ENCODE peak calls at places on chromosomes 11 and 22, in seven cellular contexts. J is keratinocyte, I is heart left ventricle, Q is Panc1, C is GM23248, N is brain microvascular endothelial cell, P is heart right ventricle. V is an unnamed sample. For H3K27me3, the result is how much of the 10 kb centered on the place peaks cover.

GRCh38 chr11:65116370-65117205 is 913 bp downstream of the ZNHIT2 start:
- DNase-seq in Q (no peak), N (no peak), I (no peak), P (no peak), J (no peak), C (peak), V (no peak)

GRCh38 chr22:29310863-29311339 is 4.5 kb downstream of the GAS2L1 start:
- DNase-seq in J (peak), N (peak), I (peak), C (peak), Q (no peak), P (peak), V (peak)

GRCh38 chr11:88886796-88887195 is 179.0 kb downstream of the GRM5 start:
- DNase-seq in J (no peak), P (no peak), I (no peak), Q (peak), C (peak), N (peak), V (no peak)

GRCh38 chr11:70387564-70387963 is 10.8 kb upstream of the CTTN start:
- DNase-seq in I (no peak), P (no peak), J (no peak), C (no peak), Q (no peak), N (no peak), V (no peak)

GRCh38 chr22:25119609-25120008 is 80.0 kb upstream of the CRYBB3 start:
- DNase-seq in J (no peak), N (no peak), I (no peak), P (no peak), Q (no peak), C (no peak), V (no peak)

GRCh38 chr11:121595717-121596156 is 143.0 kb upstream of the SORL1-AS1 start:
- DNase-seq in I (no peak), N (peak), Q (peak), J (peak), P (no peak), C (peak), V (peak)

GRCh38 chr11:130672911-130673310 is 224.5 kb downstream of the ADAMTS15 start:
- DNase-seq in J (no peak), Q (no peak), I (no peak), C (no peak), P (no peak), N (no peak), V (no peak)

GRCh38 chr22:17890892-17891291 is 116.6 kb upstream of the BID start:
- DNase-seq in Q (no peak), C (no peak), N (no peak), J (no peak), P (no peak), I (no peak), V (no peak)

GRCh38 chr22:23750744-23751440 is at the start of gene ZNF70:
- DNase-seq in Q (no peak), P (peak), J (peak), N (peak), I (peak), C (peak), V (no peak)

GRCh38 chr11:83734120-83734519 is 448.0 kb upstream of the CCDC90B start:
- DNase-seq in J (no peak), C (no peak), Q (no peak), I (no peak), N (no peak), P (no peak), V (no peak)

GRCh38 chr11:129950319-129951034 is 52.2 kb downstream of the PRDM10 start:
- DNase-seq in I (no peak), N (no peak), P (no peak), C (peak), Q (no peak), J (no peak), V (peak)

GRCh38 chr22:41021655-41022454 is 70.5 kb upstream of the EP300 start:
- DNase-seq in J (no peak), N (no peak), I (peak), Q (no peak), C (peak), P (peak), V (no peak)

GRCh38 chr22:26660961-26661578 is 3.7 kb downstream of the MIAT start:
- DNase-seq in I (no peak), Q (no peak), C (no peak), N (no peak), J (no peak), P (no peak), V (no peak)

GRCh38 chr11:15159085-15159484 is 44.4 kb downstream of the INSC start:
- DNase-seq in P (no peak), Q (peak), C (peak), I (no peak), N (peak), J (peak), V (no peak)

GRCh38 chr11:19559746-19560145 is 152.9 kb upstream of the NAV2 start:
- DNase-seq in Q (no peak), J (no peak), C (no peak), P (no peak), N (no peak), I (no peak), V (no peak)

GRCh38 chr11:62805991-62806441 is 776 bp upstream of the NXF1 start:
- DNase-seq in J (no peak), P (no peak), Q (no peak), N (no peak), I (no peak), C (peak), V (no peak)

GRCh38 chr11:130023204-130023603 is 20.6 kb upstream of the PRDM10 start:
- DNase-seq in P (no peak), J (no peak), N (peak), Q (peak), I (no peak), C (peak), V (peak)

GRCh38 chr22:19708323-19709011 is 5.8 kb upstream of the SEPTIN5 start:
- DNase-seq in C (no peak), I (peak), Q (no peak), J (no peak), P (no peak), N (no peak), V (no peak)

GRCh38 chr11:11177156-11177808 is 175.8 kb downstream of the CSNK2A3 start:
- DNase-seq in N (no peak), C (no peak), Q (no peak), P (no peak), J (no peak), I (no peak), V (no peak)

GRCh38 chr22:29202231-29203192 is 3.2 kb upstream of the EMID1 start:
- DNase-seq in Q (no peak), P (peak), C (no peak), I (peak), J (no peak), N (peak), V (no peak)

GRCh38 chr11:34356576-34356917 is 1.3 kb downstream of the ABTB2 start:
- DNase-seq in Q (no peak), J (no peak), P (peak), C (peak), I (no peak), N (peak), V (no peak)

GRCh38 chr22:48938741-48939140 is 888.9 kb downstream of the BRD1 start:
- DNase-seq in P (no peak), I (no peak), J (no peak), N (no peak), Q (no peak), C (no peak), V (no peak)

GRCh38 chr22:39698106-39698505 is 127.6 kb downstream of the CACNA1I start:
- DNase-seq in Q (no peak), I (peak), P (no peak), N (no peak), J (no peak), C (no peak), V (no peak)

GRCh38 chr22:39688186-39688768 is 117.7 kb downstream of the CACNA1I start:
- DNase-seq in P (no peak), J (no peak), N (no peak), I (no peak), Q (no peak), C (no peak), V (no peak)

GRCh38 chr22:39690901-39691620 is 120.5 kb downstream of the CACNA1I start:
- DNase-seq in P (no peak), Q (no peak), C (peak), N (no peak), J (no peak), I (no peak), V (no peak)

GRCh38 chr22:39689421-39689820 is 118.9 kb downstream of the CACNA1I start:
- DNase-seq in Q (no peak), P (no peak), N (no peak), I (peak), C (no peak), J (no peak), V (no peak)

DNA sequence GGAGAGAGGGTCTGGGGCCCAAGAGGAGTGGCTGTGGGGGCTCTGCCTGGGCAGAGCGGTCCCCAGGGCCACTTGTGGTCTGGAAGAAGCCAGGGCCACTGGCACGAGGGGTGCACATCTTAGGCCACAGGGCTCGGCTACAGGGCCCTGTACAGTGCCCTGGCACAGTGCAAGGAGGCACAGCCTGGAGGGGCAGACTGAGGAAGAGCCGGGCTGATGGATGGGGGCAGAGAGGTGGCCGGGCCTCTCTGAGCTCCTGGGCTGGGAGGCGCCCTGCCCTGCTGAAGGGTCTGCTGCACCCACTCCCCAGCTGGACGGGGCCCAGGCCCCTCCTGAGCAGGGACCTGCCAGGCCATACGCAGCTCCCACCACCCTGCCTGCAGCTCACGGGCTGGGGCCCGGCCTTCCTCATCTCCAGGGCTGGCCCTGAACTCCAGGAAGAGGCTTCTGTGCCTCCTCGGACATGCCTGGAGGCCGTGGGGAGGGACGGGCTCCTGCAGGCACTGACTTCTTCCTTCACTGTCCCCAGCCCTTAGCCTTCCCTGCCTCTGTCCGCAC is 123.5 kb downstream of the CACNA1I start:
- DNase-seq in C (no peak), I (no peak), N (no peak), J (no peak), Q (no peak), P (no peak), V (no peak)
- H3K27me3 ChIP-seq in C (half or more), I (half or more), N (under half), J (under half), Q (under half), P (half or more), V (under half)

GRCh38 chr11:35365961-35366360 is 53.4 kb downstream of the SLC1A2 start:
- DNase-seq in C (no peak), I (no peak), N (no peak), J (no peak), Q (no peak), P (no peak), V (no peak)

GRCh38 chr11:35365395-35365794 is 54.0 kb downstream of the SLC1A2 start:
- DNase-seq in P (no peak), C (no peak), Q (no peak), N (no peak), J (no peak), I (no peak), V (no peak)

GRCh38 chr11:35364101-35364780 is 55.1 kb downstream of the SLC1A2 start:
- DNase-seq in Q (no peak), P (peak), C (peak), I (no peak), N (peak), J (no peak), V (peak)

GRCh38 chr11:35362571-35362980 is 56.8 kb downstream of the SLC1A2 start:
- DNase-seq in I (no peak), N (no peak), Q (no peak), C (peak), J (no peak), P (no peak), V (peak)

GRCh38 chr11:35363246-35364100 is 55.9 kb downstream of the SLC1A2 start:
- DNase-seq in Q (no peak), P (no peak), C (peak), I (no peak), N (no peak), J (no peak), V (no peak)
- H3K4me3 ChIP-seq in Q (no peak), P (no peak), C (peak), I (no peak), N (no peak), J (no peak), V (no peak)

DNA sequence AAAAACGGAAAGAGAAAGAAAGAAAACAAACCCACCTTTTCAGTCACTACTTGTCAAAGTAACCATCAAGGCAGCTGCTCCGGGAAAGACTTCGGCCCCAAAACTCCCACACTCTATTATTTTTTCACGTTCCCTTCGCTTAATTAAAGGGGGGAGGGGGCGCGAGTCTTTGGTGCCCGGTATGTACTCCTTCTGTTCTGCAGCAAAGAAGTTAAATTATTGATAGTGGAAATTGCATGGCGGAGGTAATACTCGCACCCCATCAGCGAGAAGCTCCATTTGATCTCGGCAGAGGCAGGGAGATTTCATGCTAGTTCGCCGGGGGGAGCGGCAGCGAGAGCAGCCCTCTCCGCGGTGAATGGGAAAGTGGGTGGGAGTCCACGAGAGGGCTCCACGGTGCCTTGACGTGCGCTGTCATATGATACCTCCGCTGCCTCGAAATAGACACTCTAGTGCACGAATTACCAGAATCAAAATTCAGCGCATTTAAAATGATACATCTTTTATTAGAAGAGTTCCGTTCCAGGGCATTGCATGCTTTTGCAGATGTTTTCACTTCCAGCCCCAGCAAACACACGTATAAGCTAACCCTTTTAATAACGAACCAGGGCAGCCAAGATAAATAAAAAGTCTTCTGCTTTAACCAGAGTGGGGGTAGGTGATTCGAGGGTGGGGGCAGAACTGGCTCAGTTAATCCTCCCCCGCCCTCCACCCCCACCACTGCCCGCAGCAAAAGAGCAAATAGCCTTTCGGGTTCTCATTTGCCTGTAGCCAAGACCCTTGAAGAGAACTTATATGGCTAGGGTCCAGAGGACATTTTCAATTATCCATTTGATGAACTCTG is 1.2 kb upstream of the BDNF start:
- DNase-seq in J (no peak), Q (no peak), P (peak), N (peak), C (peak), I (peak), V (no peak)
- H3K27me3 ChIP-seq in J (half or more), Q (under half), P (under half), N (under half), C (under half), I (under half), V (under half)

GRCh38 chr11:114304065-114304464 is 7.9 kb downstream of the NNMT start:
- DNase-seq in J (no peak), I (no peak), N (no peak), C (no peak), P (no peak), Q (no peak), V (no peak)

GRCh38 chr11:114301927-114302326 is 5.7 kb downstream of the NNMT start:
- DNase-seq in N (no peak), Q (no peak), P (no peak), J (no peak), I (no peak), C (no peak), V (no peak)

GRCh38 chr11:114301088-114301487 is 4.9 kb downstream of the NNMT start:
- DNase-seq in P (no peak), N (no peak), I (no peak), Q (no peak), C (no peak), J (no peak), V (no peak)

GRCh38 chr11:114304969-114305368 is 8.8 kb downstream of the NNMT start:
- DNase-seq in C (no peak), J (no peak), N (no peak), I (no peak), P (no peak), Q (no peak), V (no peak)

GRCh38 chr11:114302663-114303062 is 6.5 kb downstream of the NNMT start:
- DNase-seq in P (no peak), J (no peak), C (no peak), N (no peak), I (no peak), Q (no peak), V (no peak)
- H3K4me3 ChIP-seq in P (no peak), J (no peak), C (peak), N (no peak), I (no peak), Q (no peak), V (no peak)

GRCh38 chr11:86440843-86441242 is 66.2 kb downstream of the CCDC81 start:
- DNase-seq in J (no peak), P (no peak), I (no peak), C (peak), Q (no peak), N (no peak), V (no peak)

GRCh38 chr11:86440305-86440716 is 65.6 kb downstream of the CCDC81 start:
- DNase-seq in J (no peak), Q (no peak), C (peak), N (peak), P (peak), I (peak), V (no peak)

GRCh38 chr11:86438685-86439084 is 64.0 kb downstream of the CCDC81 start:
- DNase-seq in Q (no peak), N (no peak), P (no peak), C (no peak), I (no peak), J (no peak), V (no peak)

GRCh38 chr11:86431258-86431657 is 56.6 kb downstream of the CCDC81 start:
- DNase-seq in C (no peak), J (no peak), I (peak), P (no peak), Q (no peak), N (no peak), V (no peak)

DNA sequence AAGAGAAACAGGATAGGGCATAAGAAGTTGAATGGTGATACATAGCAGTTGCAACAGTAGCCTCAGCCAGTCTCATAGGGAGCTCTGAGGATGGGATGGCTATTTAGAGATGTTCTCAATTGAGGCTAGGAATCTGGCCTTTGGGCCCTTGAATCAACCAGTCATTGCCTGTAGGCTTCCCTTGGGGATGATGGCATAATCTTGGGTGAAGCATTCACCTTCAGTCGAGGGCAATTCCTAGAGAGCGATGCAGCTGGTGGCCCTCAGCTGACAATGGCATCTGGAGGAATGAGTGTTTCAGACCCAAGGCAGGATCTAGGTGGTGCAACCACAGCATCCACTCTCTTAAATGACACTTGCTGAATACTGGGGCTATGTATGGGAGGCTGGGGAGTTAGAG is 61.0 kb downstream of the CCDC81 start:
- DNase-seq in J (no peak), I (no peak), N (no peak), Q (no peak), C (no peak), P (no peak), V (no peak)
- H3K27me3 ChIP-seq in J (under half), I (under half), N (under half), Q (under half), C (under half), P (under half), V (under half)

DNA sequence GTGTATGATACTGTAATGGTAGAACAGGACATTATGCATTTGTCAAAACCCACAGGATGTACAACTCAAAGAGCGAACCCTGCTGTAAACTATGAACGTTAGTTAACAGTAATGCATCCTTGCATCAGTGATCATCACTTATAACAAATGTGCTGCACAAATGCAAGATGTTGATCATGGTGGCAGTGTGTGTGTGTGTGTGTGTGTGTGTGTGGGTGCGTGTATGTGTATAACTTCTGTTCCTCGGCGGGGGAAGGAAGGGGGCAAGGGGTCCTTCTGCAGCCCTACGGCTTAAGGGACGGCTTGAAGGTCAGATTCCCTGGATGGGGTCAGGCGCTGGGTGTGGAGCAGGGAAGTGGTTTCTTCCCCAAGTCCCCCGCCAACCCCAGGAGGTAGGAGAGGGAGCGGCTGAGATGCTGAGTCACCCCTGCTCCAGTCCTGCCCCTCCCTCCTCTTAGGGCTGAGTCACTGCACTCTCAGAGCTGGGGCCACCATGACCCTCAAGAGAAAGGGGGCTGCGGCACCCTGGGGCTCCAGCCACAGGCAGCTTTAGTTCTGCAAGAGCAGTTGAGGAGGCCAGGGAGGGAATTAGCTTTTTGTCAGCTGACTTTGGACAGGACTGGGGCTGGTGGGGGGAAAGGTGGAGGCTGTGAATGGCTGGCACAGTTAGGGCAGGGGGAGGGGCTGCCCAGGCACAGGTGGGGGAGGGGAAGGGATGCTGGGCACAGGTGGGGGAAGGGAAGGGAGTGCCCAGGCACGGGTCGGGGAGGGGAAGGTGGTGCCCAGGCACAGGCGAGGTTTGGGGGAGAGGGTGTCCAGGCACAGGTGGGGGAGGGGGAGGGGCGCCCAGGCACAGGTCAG is 8.8 kb upstream of the CTSD start:
- DNase-seq in J (peak), Q (peak), I (peak), C (peak), P (no peak), N (peak), V (peak)
- H3K4me3 ChIP-seq in J (no peak), Q (peak), I (no peak), C (peak), P (no peak), N (peak), V (no peak)